ENCODE peak calls at places on chromosome 21, in six cellular contexts. X is SK-N-SH, B is A549, A is K562, I is GM12878, O is H1. V is an unnamed sample.
A peak's percentile ranks its signal among the peaks of the same experiment; 100 is the strongest.

GRCh38 chr21:18529253-18529652 is 125.7 kb upstream of the TMPRSS15 start:
- DNase-seq in B (no peak), I (no peak), A (no peak), X (no peak), O (no peak), V (no peak)

GRCh38 chr21:45982256-45982757 is 737 bp downstream of the COL6A1 start:
- DNase-seq in I (no peak), O (peak; percentile 62), B (no peak), X (peak; percentile 71), A (no peak), V (no peak)

GRCh38 chr21:46323227-46323709 is 402 bp downstream of the C21orf58 start:
- DNase-seq in O (no peak), X (no peak), I (no peak), B (no peak), A (no peak), V (no peak)

GRCh38 chr21:33412832-33413519 is 9.8 kb downstream of the IFNGR2 start:
- DNase-seq in A (no peak), O (no peak), B (no peak), I (no peak), X (no peak), V (peak; percentile 98)

GRCh38 chr21:38669186-38669585 is 136.5 kb upstream of the ETS2 start:
- DNase-seq in A (peak; percentile 22), X (peak; percentile 42), O (no peak), I (no peak), B (peak; percentile 47), V (peak; percentile 20)

GRCh38 chr21:20802201-20802600 is 196.0 kb upstream of the NCAM2 start:
- DNase-seq in B (no peak), A (no peak), O (no peak), I (no peak), X (no peak), V (no peak)

GRCh38 chr21:18368193-18368592 is 35.4 kb downstream of the TMPRSS15 start:
- DNase-seq in A (no peak), O (no peak), I (no peak), B (no peak), X (no peak), V (no peak)

GRCh38 chr21:46327711-46328110 is 3.8 kb downstream of the PCNT start:
- DNase-seq in B (no peak), X (no peak), A (no peak), I (no peak), O (no peak), V (no peak)

GRCh38 chr21:36589352-36589971 is 109.5 kb upstream of the SIM2 start:
- DNase-seq in O (peak; percentile 69), X (peak; percentile 68), A (peak; percentile 66), I (peak; percentile 16), B (peak; percentile 24), V (peak; percentile 15)

GRCh38 chr21:28714795-28715464 is 277.7 kb downstream of the LTN1 start:
- DNase-seq in B (no peak), A (no peak), O (no peak), I (no peak), X (no peak), V (no peak)

GRCh38 chr21:37463083-37463780 is 96.7 kb downstream of the DYRK1A start:
- DNase-seq in A (peak; percentile 46), B (peak; percentile 64), X (peak; percentile 33), O (no peak), I (peak; percentile 12), V (peak; percentile 32)

GRCh38 chr21:29586696-29587095 is 288.0 kb downstream of the BACH1 start:
- DNase-seq in A (no peak), I (no peak), X (no peak), O (no peak), B (no peak), V (no peak)

GRCh38 chr21:20997633-20998455 is at the start of gene NCAM2:
- DNase-seq in I (no peak), X (peak; percentile 93), B (peak; percentile 38), A (peak; percentile 76), O (peak; percentile 88), V (peak; percentile 9)

GRCh38 chr21:34704119-34704518 is 35.3 kb downstream of the CLIC6 start:
- DNase-seq in X (peak; percentile 76), I (no peak), O (no peak), A (no peak), B (no peak), V (no peak)

GRCh38 chr21:29287383-29287782 is 11.3 kb upstream of the BACH1 start:
- DNase-seq in O (no peak), I (no peak), X (no peak), A (no peak), B (no peak), V (peak; percentile 35)

GRCh38 chr21:15126948-15127347 is 62.1 kb upstream of the NRIP1 start:
- DNase-seq in B (no peak), I (no peak), A (no peak), X (no peak), O (no peak), V (no peak)

GRCh38 chr21:29371464-29371863 is 72.7 kb downstream of the BACH1 start:
- DNase-seq in B (no peak), A (no peak), I (no peak), O (no peak), X (no peak), V (no peak)

GRCh38 chr21:34126691-34127090 is 53.3 kb downstream of the MRPS6 start:
- DNase-seq in O (no peak), B (no peak), I (no peak), A (no peak), X (no peak), V (no peak)

GRCh38 chr21:38474796-38475195 is 23.5 kb downstream of the ERG start:
- DNase-seq in A (no peak), X (no peak), O (no peak), I (no peak), B (no peak), V (no peak)

GRCh38 chr21:15514073-15514946 is 215.5 kb upstream of the USP25 start:
- DNase-seq in O (no peak), B (no peak), I (peak; percentile 45), A (no peak), X (no peak), V (peak; percentile 94)

GRCh38 chr21:29538115-29538514 is 239.4 kb downstream of the BACH1 start:
- DNase-seq in O (no peak), X (no peak), B (no peak), A (no peak), I (no peak), V (no peak)

GRCh38 chr21:17512245-17513213 is at the start of gene CXADR:
- DNase-seq in O (peak; percentile 94), B (peak; percentile 81), I (no peak), X (peak; percentile 93), A (peak; percentile 63), V (peak; percentile 89)

GRCh38 chr21:16535100-16535418 is 805.3 kb downstream of the USP25 start:
- DNase-seq in X (peak; percentile 28), O (no peak), I (no peak), A (no peak), B (peak; percentile 82), V (no peak)

GRCh38 chr21:29258626-29259335 is 39.9 kb upstream of the BACH1 start:
- DNase-seq in O (no peak), B (peak; percentile 32), I (no peak), X (no peak), A (no peak), V (peak; percentile 20)

GRCh38 chr21:41634858-41635257 is 126.9 kb upstream of the TMPRSS2 start:
- DNase-seq in I (no peak), O (no peak), A (no peak), B (no peak), X (no peak), V (no peak)
- TF ChIP-seq CHD2 in I (no peak), O (no peak), A (no peak), B (no peak), X (no peak), V (no peak)

GRCh38 chr21:44837537-44837936 is 19.7 kb upstream of the SUMO3 start:
- DNase-seq in I (no peak), A (no peak), X (no peak), O (no peak), B (no peak), V (no peak)

GRCh38 chr21:44838038-44838895 is 20.4 kb upstream of the SUMO3 start:
- DNase-seq in B (no peak), I (no peak), O (no peak), A (no peak), X (no peak), V (no peak)

GRCh38 chr21:44836349-44836665 is 18.4 kb upstream of the SUMO3 start:
- DNase-seq in B (no peak), X (no peak), O (no peak), I (no peak), A (no peak), V (no peak)

GRCh38 chr21:44835647-44835973 is 17.7 kb upstream of the SUMO3 start:
- DNase-seq in A (no peak), O (no peak), I (no peak), X (no peak), B (no peak), V (no peak)

GRCh38 chr21:44836666-44837471 is 19.0 kb upstream of the SUMO3 start:
- DNase-seq in B (peak; percentile 34), X (no peak), O (no peak), I (no peak), A (peak; percentile 82), V (peak; percentile 55)
- TF ChIP-seq CHD2 in B (no peak), X (no peak), O (no peak), I (no peak), A (no peak), V (no peak)

DNA sequence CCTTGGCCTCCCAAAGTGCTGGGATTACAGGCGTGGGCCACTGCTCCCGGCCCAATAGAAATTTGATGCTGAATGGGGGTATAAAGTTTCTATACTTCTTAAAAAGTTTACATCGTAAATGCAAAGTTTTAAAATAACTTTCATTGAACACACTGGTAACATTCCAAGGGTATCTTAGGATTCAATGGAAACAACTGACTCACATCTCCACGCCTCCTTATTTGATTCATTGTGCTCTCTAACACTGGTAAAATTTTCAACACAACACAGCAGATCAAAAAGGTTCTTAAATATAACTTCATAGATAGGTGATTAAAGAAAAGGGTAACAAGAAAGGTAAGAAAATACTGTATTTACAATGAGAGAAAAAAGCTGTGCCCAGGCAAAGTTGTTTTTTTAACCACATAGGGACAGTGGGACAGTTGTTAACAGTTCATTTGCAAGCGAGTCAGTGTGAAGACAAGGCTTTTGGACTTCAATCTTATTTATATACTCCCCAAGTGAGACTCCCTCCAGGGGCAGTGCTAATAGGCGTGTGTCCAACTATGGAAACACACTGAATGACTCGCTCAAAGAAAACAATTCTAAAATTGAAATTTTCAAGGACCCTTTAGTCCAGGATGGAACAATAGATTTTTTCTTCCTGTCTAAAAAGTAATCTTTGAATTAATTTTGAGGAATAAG is 140.5 kb downstream of the TIAM1 start:
- DNase-seq in X (no peak), O (no peak), A (no peak), B (no peak), I (no peak), V (no peak)
- TF ChIP-seq CHD2 in X (no peak), O (no peak), A (no peak), B (no peak), I (no peak), V (no peak)

GRCh38 chr21:32349333-32349944 is 43.4 kb downstream of the URB1 start:
- DNase-seq in O (no peak), I (no peak), X (no peak), B (no peak), A (no peak), V (no peak)

GRCh38 chr21:32350211-32350980 is 42.4 kb downstream of the URB1 start:
- DNase-seq in I (no peak), X (no peak), B (no peak), A (no peak), O (no peak), V (no peak)

GRCh38 chr21:32347351-32347750 is 45.5 kb downstream of the URB1 start:
- DNase-seq in I (no peak), O (no peak), A (no peak), X (no peak), B (no peak), V (no peak)

GRCh38 chr21:32347887-32348450 is 44.8 kb downstream of the URB1 start:
- DNase-seq in I (no peak), A (no peak), X (no peak), B (no peak), O (no peak), V (no peak)

GRCh38 chr21:32348604-32349332 is 44.0 kb downstream of the URB1 start:
- DNase-seq in A (no peak), X (no peak), I (no peak), O (no peak), B (no peak), V (no peak)
- TF ChIP-seq CHD2 in A (no peak), X (no peak), I (no peak), O (no peak), B (no peak), V (no peak)

V was measured in HepG2.